ENCODE peak calls at places on chromosomes 4 and X, in six cellular contexts. R, E, D, B, H and Q are unnamed samples.

GRCh38 chr4:133839326-133839725 is 362.3 kb downstream of the PABPC4L start:
- DNase-seq in R (no peak), E (no peak), D (peak), B (no peak), H (no peak), Q (no peak)

GRCh38 chrX:2898861-2899512 is 30.2 kb downstream of the ARSD start:
- DNase-seq in R (no peak), E (no peak), D (no peak), B (no peak), H (no peak), Q (no peak)

GRCh38 chrX:129659137-129659536 is 4.4 kb upstream of the APLN start:
- DNase-seq in R (no peak), E (no peak), D (no peak), B (no peak), H (no peak), Q (no peak)

GRCh38 chr4:154349829-154350228 is 141.8 kb downstream of the DCHS2 start:
- DNase-seq in R (no peak), E (peak), D (peak), B (no peak), H (no peak), Q (peak)

GRCh38 chr4:157509286-157509685 is 288.8 kb downstream of the GRIA2 start:
- DNase-seq in R (no peak), E (no peak), D (no peak), B (no peak), H (no peak), Q (no peak)

GRCh38 chr4:40309250-40309774 is 25.8 kb upstream of the CHRNA9 start:
- DNase-seq in R (peak), E (peak), D (peak), B (peak), H (peak), Q (peak)

GRCh38 chrX:18701621-18702361 is 5.7 kb upstream of the PPEF1 start:
- DNase-seq in R (no peak), E (no peak), D (no peak), B (no peak), H (no peak), Q (peak)

GRCh38 chrX:118751950-118752783 is 24.8 kb downstream of the IL13RA1 start:
- DNase-seq in R (no peak), E (no peak), D (no peak), B (no peak), H (no peak), Q (no peak)

GRCh38 chrX:141341341-141341740 is 99.0 kb upstream of the SPANXC start:
- DNase-seq in R (no peak), E (no peak), D (no peak), B (no peak), H (peak), Q (peak)

GRCh38 chr4:142645478-142646108 is 200.5 kb downstream of the INPP4B start:
- DNase-seq in R (no peak), E (peak), D (no peak), B (no peak), H (no peak), Q (peak)

GRCh38 chr4:76723916-76724315 is 174.0 kb downstream of the SOWAHB start:
- DNase-seq in R (no peak), E (no peak), D (peak), B (no peak), H (peak), Q (peak)

GRCh38 chr4:163932504-163932903 is 438.0 kb downstream of the TMA16 start:
- DNase-seq in R (no peak), E (no peak), D (no peak), B (no peak), H (no peak), Q (no peak)

GRCh38 chrX:1059576-1060561 is 152.6 kb downstream of the CRLF2 start:
- DNase-seq in R (no peak), E (no peak), D (no peak), B (no peak), H (no peak), Q (no peak)

GRCh38 chr4:10589808-10590207 is 94.8 kb downstream of the CLNK start:
- DNase-seq in R (no peak), E (no peak), D (no peak), B (no peak), H (no peak), Q (peak)

GRCh38 chr4:153394945-153395344 is 50.5 kb downstream of the MND1 start:
- DNase-seq in R (no peak), E (no peak), D (no peak), B (no peak), H (no peak), Q (no peak)

GRCh38 chrX:56920338-56920997 is 74.9 kb downstream of the SPIN3 start:
- DNase-seq in R (no peak), E (no peak), D (no peak), B (no peak), H (no peak), Q (no peak)

GRCh38 chrX:77514177-77514576 is 67.0 kb downstream of the FGF16 start:
- DNase-seq in R (no peak), E (no peak), D (no peak), B (no peak), H (no peak), Q (no peak)

GRCh38 chrX:136196691-136197155 is 49.4 kb downstream of the FHL1 start:
- DNase-seq in R (no peak), E (no peak), D (no peak), B (no peak), H (no peak), Q (no peak)

GRCh38 chrX:134144231-134144630 is 92.8 kb upstream of the CCDC160 start:
- DNase-seq in R (peak), E (peak), D (peak), B (no peak), H (no peak), Q (peak)

GRCh38 chr4:37516057-37516775 is 170.0 kb downstream of the RELL1 start:
- DNase-seq in R (no peak), E (no peak), D (peak), B (no peak), H (no peak), Q (no peak)

GRCh38 chr4:30744957-30745640 is 24.9 kb downstream of the PCDH7 start:
- DNase-seq in R (no peak), E (peak), D (no peak), B (no peak), H (no peak), Q (peak)

GRCh38 chr4:54165438-54165837 is 63.7 kb upstream of the PDGFRA start:
- DNase-seq in R (no peak), E (no peak), D (no peak), B (no peak), H (peak), Q (peak)

GRCh38 chr4:73730854-73731253 is 9.5 kb upstream of the CXCL8 start:
- DNase-seq in R (no peak), E (no peak), D (no peak), B (no peak), H (no peak), Q (no peak)

GRCh38 chr4:61068745-61069144 is 131.4 kb upstream of the ADGRL3 start:
- DNase-seq in R (no peak), E (no peak), D (no peak), B (no peak), H (no peak), Q (peak)

GRCh38 chrX:151708821-151709220 is 7.0 kb upstream of the FATE1 start:
- DNase-seq in R (no peak), E (no peak), D (no peak), B (no peak), H (no peak), Q (no peak)

GRCh38 chr4:184389978-184390518 is 84.3 kb downstream of the IRF2 start:
- DNase-seq in R (no peak), E (no peak), D (peak), B (no peak), H (no peak), Q (no peak)

GRCh38 chr4:67332627-67333026 is 212.7 kb downstream of the CENPC start:
- DNase-seq in R (peak), E (no peak), D (peak), B (no peak), H (no peak), Q (no peak)

GRCh38 chr4:172985552-172985951 is 183.1 kb upstream of the GALNT7 start:
- DNase-seq in R (no peak), E (no peak), D (no peak), B (no peak), H (no peak), Q (no peak)

GRCh38 chr4:81142744-81143143 is 72.3 kb downstream of the PRKG2 start:
- DNase-seq in R (no peak), E (no peak), D (no peak), B (no peak), H (no peak), Q (peak)

GRCh38 chrX:150198776-150199175 is 164.3 kb upstream of the MAMLD1 start:
- DNase-seq in R (no peak), E (no peak), D (no peak), B (no peak), H (no peak), Q (no peak)

GRCh38 chrX:22135994-22136684 is 104.0 kb downstream of the PHEX start:
- DNase-seq in R (peak), E (peak), D (peak), B (no peak), H (no peak), Q (peak)

GRCh38 chr4:147599764-147600163 is 17.4 kb upstream of the TMEM184C start:
- DNase-seq in R (no peak), E (no peak), D (no peak), B (no peak), H (peak), Q (peak)

GRCh38 chr4:140251566-140251965 is 97.6 kb upstream of the MAML3 start:
- DNase-seq in R (no peak), E (no peak), D (no peak), B (no peak), H (no peak), Q (no peak)

GRCh38 chrX:48741834-48742233 is 19.7 kb upstream of the GLOD5 start:
- DNase-seq in R (no peak), E (no peak), D (no peak), B (no peak), H (no peak), Q (no peak)

GRCh38 chr4:174120446-174121142 is 162.9 kb downstream of the FBXO8 start:
- DNase-seq in R (peak), E (peak), D (peak), B (peak), H (peak), Q (peak)

GRCh38 chr4:179164642-179165338 is 1722.6 kb upstream of the AGA start:
- DNase-seq in R (no peak), E (no peak), D (no peak), B (no peak), H (no peak), Q (no peak)

GRCh38 chrX:79081895-79082512 is 62.5 kb upstream of the GPR174 start:
- DNase-seq in R (peak), E (peak), D (peak), B (no peak), H (no peak), Q (peak)

GRCh38 chrX:48487362-48487785 is 11.4 kb downstream of the FTSJ1 start:
- DNase-seq in R (no peak), E (no peak), D (peak), B (no peak), H (peak), Q (peak)

GRCh38 chr4:22129454-22130075 is 181.0 kb upstream of the KCNIP4 start:
- DNase-seq in R (peak), E (peak), D (peak), B (no peak), H (no peak), Q (peak)

GRCh38 chrX:35040871-35041270 is 98.3 kb downstream of the FAM47B start:
- DNase-seq in R (no peak), E (no peak), D (no peak), B (no peak), H (no peak), Q (no peak)

GRCh38 chrX:115467961-115468360 is 93.0 kb upstream of the PLS3 start:
- DNase-seq in R (no peak), E (no peak), D (no peak), B (no peak), H (no peak), Q (no peak)
- H3K4me3 ChIP-seq in R (no peak), E (no peak), D (no peak), B (no peak), H (no peak), Q (no peak)

GRCh38 chr4:124710911-124711310 is 1.6 kb downstream of the ANKRD50 start:
- DNase-seq in R (no peak), E (no peak), D (no peak), B (no peak), H (no peak), Q (peak)
- H3K4me3 ChIP-seq in R (peak), E (peak), D (peak), B (no peak), H (peak), Q (peak)

GRCh38 chrX:53440101-53440500 is 5.9 kb upstream of the HSD17B10 start:
- DNase-seq in R (no peak), E (no peak), D (no peak), B (no peak), H (no peak), Q (no peak)
- H3K4me3 ChIP-seq in R (peak), E (no peak), D (peak), B (no peak), H (no peak), Q (no peak)

DNA sequence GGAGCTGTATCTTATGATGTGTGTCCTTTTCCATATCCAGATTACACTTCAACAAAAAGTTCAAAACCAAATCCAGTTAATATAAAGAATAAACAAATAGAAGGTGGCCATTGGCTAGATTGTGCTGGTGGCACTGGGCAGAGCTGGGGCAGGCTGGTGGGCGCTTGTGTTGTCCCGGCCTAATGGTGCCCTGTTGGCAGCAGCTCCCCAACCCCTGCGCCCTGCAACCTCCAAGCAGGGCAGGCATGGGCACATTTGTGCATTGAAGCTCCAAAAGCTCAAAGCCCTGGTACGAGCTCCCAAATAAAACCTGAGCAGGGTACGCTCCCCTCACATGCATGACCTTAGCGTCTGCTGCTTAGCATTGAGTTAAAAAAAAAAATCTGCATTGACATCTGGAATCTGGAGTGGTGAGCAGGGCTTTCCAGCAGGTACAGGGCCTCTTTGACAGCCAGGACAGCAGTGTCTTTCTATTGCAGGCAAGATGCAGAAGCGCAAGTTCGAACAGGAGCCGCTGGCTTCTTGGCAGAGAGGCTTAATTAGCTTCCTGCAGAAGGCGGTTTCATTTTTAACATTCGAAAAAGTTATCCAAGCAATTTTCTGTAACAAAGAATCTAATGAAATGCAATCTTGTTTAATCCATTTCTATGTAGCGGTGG is 25.9 kb upstream of the NYX start:
- DNase-seq in R (peak), E (no peak), D (no peak), B (no peak), H (no peak), Q (no peak)
- H3K4me3 ChIP-seq in R (no peak), E (no peak), D (no peak), B (peak), H (no peak), Q (no peak)

DNA sequence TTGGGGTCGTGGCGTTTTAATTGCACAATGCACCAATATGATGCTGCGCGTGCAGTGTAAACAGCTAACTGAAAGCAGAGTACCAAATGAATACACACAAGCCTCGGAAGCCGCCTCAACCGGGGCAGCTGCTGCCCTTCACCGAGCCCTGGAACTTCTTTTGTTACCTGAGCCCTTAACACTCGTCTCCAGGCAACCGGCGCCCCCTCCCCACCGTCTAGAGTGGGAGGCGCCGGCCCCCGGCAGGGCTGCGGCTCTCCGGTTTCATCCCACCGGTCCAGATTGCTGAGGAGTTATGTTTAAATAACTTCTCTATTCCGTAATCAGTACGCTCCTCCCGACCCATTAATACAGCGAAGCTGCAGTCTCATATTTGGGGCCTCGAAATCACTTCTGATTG is 173.2 kb upstream of the TBL1X start:
- DNase-seq in R (no peak), E (peak), D (peak), B (no peak), H (no peak), Q (no peak)
- H3K4me3 ChIP-seq in R (no peak), E (no peak), D (peak), B (peak), H (no peak), Q (no peak)

GRCh38 chr4:8592366-8593267 is at the start of gene CPZ:
- DNase-seq in R (no peak), E (peak), D (peak), B (peak), H (no peak), Q (peak)
- H3K4me3 ChIP-seq in R (no peak), E (peak), D (peak), B (peak), H (peak), Q (peak)

DNA sequence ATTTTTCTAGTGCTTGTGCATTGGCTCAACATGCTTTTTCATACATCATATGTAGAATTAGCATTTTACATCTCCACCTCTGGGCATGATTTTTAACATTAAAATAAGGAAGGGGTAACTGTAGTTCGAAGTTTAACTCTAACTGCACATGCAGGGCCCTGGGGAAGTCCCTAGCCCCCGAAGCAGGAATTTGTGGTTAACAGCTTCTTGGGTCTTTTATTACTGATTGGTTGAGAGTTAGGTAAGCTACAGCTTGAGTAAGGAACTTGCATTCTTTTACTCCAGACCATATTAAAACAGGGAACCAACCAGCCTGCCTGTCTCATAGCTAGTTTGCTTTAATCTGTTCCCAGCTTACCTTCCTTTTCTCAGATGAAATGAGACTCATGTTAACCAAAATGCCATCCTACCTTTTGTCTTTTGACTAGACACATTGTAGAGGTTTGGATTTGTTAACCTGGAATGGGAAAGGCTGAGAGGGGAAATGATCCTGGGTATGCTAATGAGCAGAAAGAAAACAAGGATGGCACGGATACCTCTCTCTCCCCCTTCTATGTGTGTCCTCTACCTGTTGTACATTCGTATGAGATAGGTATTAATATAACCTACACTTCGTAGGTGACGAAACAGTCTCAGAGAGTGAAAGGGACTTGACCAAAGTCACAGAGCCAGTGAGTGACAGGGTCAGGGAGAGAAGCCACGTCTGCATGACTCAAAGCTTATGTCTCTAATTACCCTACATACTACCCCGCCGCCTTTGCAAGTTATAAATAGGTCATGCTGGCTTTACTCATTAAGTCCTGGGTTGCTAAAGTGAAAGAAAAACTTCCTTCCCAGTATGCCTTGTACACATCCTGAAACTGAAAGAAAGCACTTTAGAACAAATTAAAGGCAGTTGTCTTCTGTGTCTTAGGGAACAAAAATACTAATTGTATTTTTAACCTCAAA is 119.5 kb upstream of the AFF2 start:
- DNase-seq in R (no peak), E (no peak), D (no peak), B (no peak), H (no peak), Q (no peak)
- H3K4me3 ChIP-seq in R (no peak), E (no peak), D (no peak), B (no peak), H (no peak), Q (no peak)